ENCODE peak calls at places on chromosomes 2 and 18, in seven cellular contexts. O, I, B, F, Y, P and D are unnamed samples.

GRCh38 chr18:36284268-36284667 is 13.2 kb upstream of the FHOD3 start:
- DNase-seq in O (no peak), I (no peak), B (no peak), F (no peak), Y (no peak), P (no peak), D (no peak)

GRCh38 chr2:142722569-142722968 is 154.9 kb upstream of the KYNU start:
- DNase-seq in O (no peak), I (no peak), B (no peak), F (no peak), Y (no peak), P (no peak), D (no peak)

GRCh38 chr2:195009202-195009601 is 647.8 kb upstream of the SLC39A10 start:
- DNase-seq in O (no peak), I (no peak), B (no peak), F (no peak), Y (no peak), P (no peak), D (no peak)

GRCh38 chr2:65724752-65725151 is 292.4 kb upstream of the SPRED2 start:
- DNase-seq in O (no peak), I (no peak), B (peak; percentile 30), F (no peak), Y (no peak), P (no peak), D (no peak)

GRCh38 chr2:17814601-17815000 is 1.7 kb upstream of the MSGN1 start:
- DNase-seq in O (no peak), I (no peak), B (no peak), F (no peak), Y (no peak), P (no peak), D (no peak)

GRCh38 chr2:119681196-119681867 is 2.3 kb downstream of the TMEM177 start:
- DNase-seq in O (no peak), I (no peak), B (no peak), F (no peak), Y (peak; percentile 47), P (no peak), D (no peak)

GRCh38 chr18:65091737-65092329 is 659.0 kb upstream of the CDH7 start:
- DNase-seq in O (no peak), I (no peak), B (peak; percentile 1), F (no peak), Y (peak; percentile 57), P (peak; percentile 2), D (no peak)

GRCh38 chr2:139353874-139354273 is 573.7 kb upstream of the NXPH2 start:
- DNase-seq in O (no peak), I (no peak), B (no peak), F (no peak), Y (no peak), P (peak; percentile 45), D (no peak)

GRCh38 chr2:113848758-113849460 is 41.0 kb upstream of the ACTR3 start:
- DNase-seq in O (no peak), I (no peak), B (peak; percentile 93), F (no peak), Y (no peak), P (no peak), D (no peak)

GRCh38 chr2:188976545-188977268 is 2.5 kb downstream of the COL3A1 start:
- DNase-seq in O (no peak), I (no peak), B (peak; percentile 8), F (no peak), Y (no peak), P (no peak), D (no peak)
- H3K27ac ChIP-seq in O (peak overlapping the region; percentile 80), I (peak overlapping the region; percentile 80), B (no peak overlapping the region), F (peak overlapping the region; percentile 52), Y (no peak overlapping the region), P (no peak overlapping the region), D (no peak overlapping the region)

GRCh38 chr2:200438251-200438650 is 71.6 kb downstream of the KCTD18 start:
- DNase-seq in O (no peak), I (no peak), B (no peak), F (no peak), Y (no peak), P (no peak), D (no peak)
- H3K27ac ChIP-seq in O (no peak overlapping the region), I (no peak overlapping the region), B (no peak overlapping the region), F (no peak overlapping the region), Y (no peak overlapping the region), P (no peak overlapping the region), D (no peak overlapping the region)

DNA sequence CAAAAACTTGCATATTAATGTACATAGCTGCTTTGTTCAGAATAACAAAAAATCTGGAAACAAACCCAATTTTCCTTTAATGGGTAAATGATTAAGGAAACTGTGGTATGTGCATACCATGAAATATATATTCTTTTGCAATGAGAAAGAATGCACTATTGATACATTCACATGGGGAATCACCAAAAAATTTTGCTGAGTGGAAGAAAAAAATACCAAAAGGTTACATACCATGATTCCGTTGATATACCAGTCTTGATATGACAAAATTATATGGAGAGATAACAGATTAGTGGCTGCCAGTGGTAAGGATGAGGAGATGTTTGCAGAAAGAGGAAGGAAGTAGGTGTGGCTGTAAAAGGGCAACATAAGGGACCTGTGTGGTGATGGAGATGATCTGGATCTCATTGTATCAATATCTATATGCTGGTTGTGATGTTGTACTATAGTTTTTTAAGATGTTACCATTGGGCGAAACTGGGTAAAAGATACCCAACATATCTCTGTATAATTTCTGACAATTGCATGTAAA is 54.6 kb upstream of the BCL2L11 start:
- DNase-seq in O (no peak), I (no peak), B (no peak), F (no peak), Y (no peak), P (no peak), D (no peak)
- H3K27ac ChIP-seq in O (no peak overlapping the region), I (no peak overlapping the region), B (no peak overlapping the region), F (no peak overlapping the region), Y (no peak overlapping the region), P (no peak overlapping the region), D (no peak overlapping the region)

GRCh38 chr18:21054252-21054821 is 57.3 kb downstream of the ROCK1 start:
- DNase-seq in O (no peak), I (no peak), B (no peak), F (no peak), Y (no peak), P (no peak), D (no peak)
- H3K27ac ChIP-seq in O (no peak overlapping the region), I (no peak overlapping the region), B (peak overlapping the region; percentile 41), F (no peak overlapping the region), Y (no peak overlapping the region), P (no peak overlapping the region), D (no peak overlapping the region)